ENCODE peak calls at places on chromosomes 11 and 22, in nine cellular contexts. R is heart left ventricle, P is esophagus squamous epithelium, V is IMR-90, A is right lobe of liver, N is transverse colon, J is HCT116, B is adrenal gland, O is A549. I is an unnamed sample.

GRCh38 chr22:39937881-39938280 is 22.3 kb upstream of the TMA7B start:
- DNase-seq in R (no peak), P (no peak), V (no peak), A (no peak), N (no peak), J (no peak), B (no peak), O (no peak), I (no peak)

GRCh38 chr22:25159028-25159427 is 40.6 kb upstream of the CRYBB3 start:
- DNase-seq in R (no peak), P (no peak), V (no peak), A (no peak), N (no peak), J (no peak), B (peak), O (no peak), I (no peak)

GRCh38 chr11:68470304-68470811 is 9.8 kb downstream of the PPP6R3 start:
- DNase-seq in R (no peak), P (no peak), V (no peak), A (no peak), N (no peak), J (no peak), B (no peak), O (no peak), I (no peak)

GRCh38 chr11:86245369-86246292 is 1.1 kb downstream of the EED start:
- DNase-seq in R (no peak), P (no peak), V (peak), A (no peak), N (peak), J (no peak), B (no peak), O (no peak), I (peak)

GRCh38 chr22:50329236-50329635 is 2.4 kb upstream of the DENND6B start:
- DNase-seq in R (no peak), P (no peak), V (peak), A (no peak), N (no peak), J (no peak), B (no peak), O (no peak), I (no peak)

GRCh38 chr22:27881404-27881803 is 37.7 kb downstream of the PITPNB start:
- DNase-seq in R (no peak), P (no peak), V (peak), A (no peak), N (peak), J (no peak), B (no peak), O (no peak), I (no peak)

GRCh38 chr11:61922539-61922938 is 5.2 kb upstream of the RAB3IL1 start:
- DNase-seq in R (peak), P (no peak), V (peak), A (peak), N (peak), J (no peak), B (no peak), O (no peak), I (peak)

GRCh38 chr11:117547188-117547831 is 219.7 kb downstream of the CEP164 start:
- DNase-seq in R (peak), P (no peak), V (no peak), A (peak), N (no peak), J (no peak), B (no peak), O (no peak), I (no peak)

GRCh38 chr11:35039076-35039475 is 99.9 kb upstream of the CD44 start:
- DNase-seq in R (no peak), P (no peak), V (no peak), A (no peak), N (no peak), J (no peak), B (no peak), O (no peak), I (peak)

GRCh38 chr22:43858156-43858895 is 4.0 kb downstream of the SULT4A1 start:
- DNase-seq in R (no peak), P (no peak), V (no peak), A (peak), N (no peak), J (no peak), B (no peak), O (no peak), I (no peak)

GRCh38 chr11:15006139-15006759 is 34.1 kb upstream of the CALCA start:
- DNase-seq in R (no peak), P (no peak), V (peak), A (no peak), N (no peak), J (peak), B (no peak), O (peak), I (peak)

GRCh38 chr11:44899959-44900358 is 50.7 kb downstream of the TP53I11 start:
- DNase-seq in R (no peak), P (no peak), V (peak), A (no peak), N (peak), J (peak), B (peak), O (peak), I (peak)

GRCh38 chr11:35529971-35530495 is 4.6 kb upstream of the PAMR1 start:
- DNase-seq in R (no peak), P (no peak), V (peak), A (no peak), N (no peak), J (no peak), B (no peak), O (no peak), I (no peak)

GRCh38 chr11:117876341-117877119 is at the start of gene FXYD6:
- DNase-seq in R (peak), P (no peak), V (no peak), A (no peak), N (peak), J (no peak), B (peak), O (no peak), I (no peak)

GRCh38 chr11:35838071-35838470 is 105.8 kb upstream of the LDLRAD3 start:
- DNase-seq in R (no peak), P (no peak), V (no peak), A (no peak), N (no peak), J (no peak), B (no peak), O (no peak), I (no peak)

GRCh38 chr11:81026008-81026407 is 1585.2 kb upstream of the TENM4 start:
- DNase-seq in R (no peak), P (no peak), V (no peak), A (no peak), N (no peak), J (no peak), B (no peak), O (no peak), I (no peak)

GRCh38 chr22:38260760-38261477 is 11.9 kb downstream of the TMEM184B start:
- DNase-seq in R (no peak), P (no peak), V (peak), A (no peak), N (no peak), J (no peak), B (no peak), O (no peak), I (no peak)

GRCh38 chr11:79708319-79708928 is 267.6 kb upstream of the TENM4 start:
- DNase-seq in R (no peak), P (no peak), V (peak), A (no peak), N (peak), J (no peak), B (no peak), O (peak), I (peak)

GRCh38 chr11:128424867-128425285 is 162.5 kb downstream of the ETS1 start:
- DNase-seq in R (peak), P (no peak), V (peak), A (peak), N (peak), J (no peak), B (no peak), O (peak), I (no peak)

GRCh38 chr11:45527898-45528297 is 137.5 kb downstream of the CHST1 start:
- DNase-seq in R (no peak), P (no peak), V (no peak), A (no peak), N (no peak), J (no peak), B (no peak), O (no peak), I (no peak)

GRCh38 chr11:127037001-127037400 is 36.4 kb upstream of the KIRREL3 start:
- DNase-seq in R (no peak), P (no peak), V (no peak), A (no peak), N (no peak), J (no peak), B (no peak), O (no peak), I (no peak)

GRCh38 chr22:48654492-48654891 is 1173.2 kb downstream of the BRD1 start:
- DNase-seq in R (no peak), P (no peak), V (no peak), A (no peak), N (no peak), J (no peak), B (no peak), O (no peak), I (no peak)

GRCh38 chr11:111947143-111947542 is 10.0 kb downstream of the DIXDC1 start:
- DNase-seq in R (no peak), P (no peak), V (no peak), A (no peak), N (no peak), J (no peak), B (no peak), O (no peak), I (no peak)

GRCh38 chr11:69700278-69701140 is 3.3 kb downstream of the FGF19 start:
- DNase-seq in R (peak), P (no peak), V (peak), A (peak), N (no peak), J (no peak), B (peak), O (peak), I (peak)

GRCh38 chr22:35191412-35191811 is 65.9 kb upstream of the HMGXB4 start:
- DNase-seq in R (no peak), P (no peak), V (peak), A (no peak), N (no peak), J (peak), B (no peak), O (peak), I (no peak)

GRCh38 chr22:43270949-43271348 is 72.2 kb downstream of the SCUBE1 start:
- DNase-seq in R (no peak), P (no peak), V (no peak), A (no peak), N (no peak), J (no peak), B (no peak), O (no peak), I (no peak)

GRCh38 chr11:34075178-34075820 is 23.8 kb downstream of the CAPRIN1 start:
- DNase-seq in R (no peak), P (no peak), V (peak), A (no peak), N (no peak), J (peak), B (no peak), O (no peak), I (no peak)

GRCh38 chr22:48357961-48358360 is 1469.7 kb downstream of the BRD1 start:
- DNase-seq in R (no peak), P (no peak), V (no peak), A (no peak), N (no peak), J (no peak), B (no peak), O (no peak), I (no peak)

GRCh38 chr11:108958446-108959123 is 293.7 kb downstream of the DDX10 start:
- DNase-seq in R (no peak), P (no peak), V (peak), A (no peak), N (no peak), J (no peak), B (no peak), O (peak), I (no peak)

GRCh38 chr11:107736546-107736945 is 24.7 kb upstream of the SLN start:
- DNase-seq in R (no peak), P (no peak), V (no peak), A (no peak), N (no peak), J (no peak), B (no peak), O (no peak), I (no peak)

GRCh38 chr11:12218909-12219308 is 108.5 kb downstream of the MICAL2 start:
- DNase-seq in R (no peak), P (no peak), V (no peak), A (no peak), N (peak), J (no peak), B (no peak), O (no peak), I (no peak)

GRCh38 chr11:107898270-107898669 is 30.0 kb upstream of the RAB39A start:
- DNase-seq in R (no peak), P (no peak), V (peak), A (no peak), N (no peak), J (peak), B (no peak), O (peak), I (peak)

GRCh38 chr11:69537855-69538640 is 56.6 kb downstream of the LINC01488 start:
- DNase-seq in R (no peak), P (no peak), V (no peak), A (peak), N (no peak), J (no peak), B (no peak), O (no peak), I (no peak)

GRCh38 chr22:50150161-50151129 is 20.1 kb upstream of the PANX2 start:
- DNase-seq in R (no peak), P (no peak), V (peak), A (no peak), N (no peak), J (no peak), B (no peak), O (no peak), I (no peak)

GRCh38 chr11:36051235-36052072 is 107.6 kb downstream of the LDLRAD3 start:
- DNase-seq in R (no peak), P (no peak), V (no peak), A (no peak), N (no peak), J (no peak), B (no peak), O (no peak), I (no peak)

GRCh38 chr11:59678118-59678812 is 9.4 kb upstream of the PATL1 start:
- DNase-seq in R (no peak), P (no peak), V (no peak), A (no peak), N (no peak), J (no peak), B (no peak), O (no peak), I (no peak)

GRCh38 chr11:45798793-45799441 is 6.0 kb upstream of the SLC35C1 start:
- DNase-seq in R (no peak), P (no peak), V (peak), A (peak), N (no peak), J (no peak), B (no peak), O (no peak), I (peak)

DNA sequence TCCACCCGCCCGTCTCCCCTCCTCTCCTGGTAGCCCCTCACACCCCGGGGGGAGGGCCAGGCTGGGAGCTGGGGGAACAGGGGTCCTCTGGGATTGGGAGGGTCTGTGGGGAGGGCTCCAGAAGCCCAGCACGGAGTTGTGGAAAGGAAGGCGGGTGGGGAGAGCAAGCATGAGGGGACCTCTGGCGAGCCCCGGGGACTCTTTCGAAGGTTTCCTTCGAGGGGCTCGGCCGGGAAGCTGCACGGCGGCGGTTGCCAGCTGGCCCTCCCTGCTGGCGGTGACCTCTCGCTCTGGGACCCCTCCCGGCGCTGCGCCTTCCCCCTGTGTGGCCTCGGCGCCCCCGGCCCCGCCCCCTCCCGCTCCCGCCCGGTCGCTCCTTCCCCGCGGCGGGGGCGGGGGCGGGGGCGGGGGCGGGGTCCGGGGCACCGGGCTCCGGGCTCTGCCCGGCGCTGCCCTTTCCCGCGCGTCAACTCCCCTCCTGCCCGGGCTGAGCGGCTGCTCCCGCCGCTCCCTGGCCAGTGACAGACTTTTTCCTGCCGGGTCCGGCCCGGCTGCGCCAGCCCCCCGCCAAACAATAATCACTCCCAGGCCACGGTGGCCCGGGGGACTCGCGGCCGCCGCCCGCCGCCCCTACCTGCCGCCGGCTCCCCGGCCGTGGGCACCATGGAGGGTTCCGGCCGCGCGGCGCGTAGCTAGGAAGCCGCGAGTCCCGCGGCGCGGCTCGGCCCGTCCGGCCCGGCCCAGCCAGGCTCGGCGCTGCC is 986 bp downstream of the CLCF1 start:
- DNase-seq in R (no peak), P (no peak), V (no peak), A (no peak), N (no peak), J (no peak), B (no peak), O (no peak), I (peak)
- TF ChIP-seq POLR2A in R (no peak), P (peak), V (no peak), A (peak), N (peak), J (no peak), B (no peak), O (peak), I (no peak)

DNA sequence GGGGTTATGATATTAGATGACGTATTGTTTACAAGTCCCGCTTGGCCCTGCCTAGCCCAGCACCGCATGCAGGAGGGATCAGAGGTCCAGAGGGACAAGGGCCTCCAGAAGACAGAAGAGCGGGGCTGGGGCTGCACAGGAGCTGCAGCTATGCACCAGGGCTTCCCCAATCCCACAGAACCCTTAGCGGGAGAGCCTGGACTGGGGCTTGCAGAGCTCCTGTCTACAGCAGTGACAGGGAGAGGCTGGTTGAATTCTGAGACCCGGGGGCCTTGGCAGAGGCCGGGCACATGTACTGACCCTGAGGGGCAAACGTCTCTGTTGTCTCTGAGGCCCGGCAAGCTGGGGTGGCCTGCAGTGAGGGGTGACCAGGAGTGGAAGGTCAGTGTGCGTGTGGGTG is 6.9 kb downstream of the KIAA0930 start:
- DNase-seq in R (no peak), P (no peak), V (no peak), A (no peak), N (no peak), J (no peak), B (no peak), O (no peak), I (no peak)
- TF ChIP-seq POLR2A in R (no peak), P (no peak), V (peak), A (no peak), N (no peak), J (no peak), B (no peak), O (no peak), I (no peak)

GRCh38 chr11:65180877-65181568 is 705 bp upstream of the CAPN1 start:
- DNase-seq in R (peak), P (no peak), V (peak), A (no peak), N (peak), J (peak), B (peak), O (peak), I (peak)
- TF ChIP-seq POLR2A in R (peak), P (peak), V (no peak), A (peak), N (peak), J (no peak), B (peak), O (no peak), I (no peak)

DNA sequence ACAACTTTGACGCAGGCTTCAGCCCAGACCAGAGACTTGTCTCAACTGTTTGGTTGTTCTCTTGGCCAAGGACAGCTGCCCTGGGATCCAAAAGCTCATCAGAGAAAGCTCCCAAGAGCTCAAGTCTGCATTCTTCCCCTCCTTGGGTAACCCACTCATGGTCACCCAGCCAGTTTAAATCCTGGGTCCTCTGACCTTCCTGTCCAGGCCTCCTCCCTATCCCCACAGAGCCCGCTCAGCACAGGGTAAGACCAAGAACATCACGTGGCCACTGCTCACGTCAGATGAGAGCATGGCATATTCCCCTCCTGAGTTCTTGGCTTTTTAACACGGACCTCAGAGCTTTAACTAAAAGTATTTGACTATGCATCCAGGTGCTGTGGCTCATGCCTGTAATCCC is 25.8 kb downstream of the TSKU start:
- DNase-seq in R (no peak), P (no peak), V (no peak), A (no peak), N (no peak), J (no peak), B (no peak), O (no peak), I (no peak)
- TF ChIP-seq POLR2A in R (no peak), P (no peak), V (no peak), A (no peak), N (no peak), J (no peak), B (no peak), O (no peak), I (no peak)

GRCh38 chr11:6474423-6474792 is 667 bp upstream of the TRIM3 start:
- DNase-seq in R (no peak), P (no peak), V (no peak), A (no peak), N (no peak), J (no peak), B (no peak), O (no peak), I (no peak)

GRCh38 chr11:6472934-6473333 is 807 bp downstream of the TRIM3 start:
- DNase-seq in R (no peak), P (no peak), V (no peak), A (no peak), N (no peak), J (no peak), B (no peak), O (no peak), I (no peak)

GRCh38 chr11:6474806-6475500 is 1.2 kb upstream of the TRIM3 start:
- DNase-seq in R (no peak), P (no peak), V (peak), A (no peak), N (no peak), J (no peak), B (no peak), O (no peak), I (peak)

GRCh38 chr11:6475936-6476335 is 2.2 kb upstream of the TRIM3 start:
- DNase-seq in R (no peak), P (no peak), V (no peak), A (no peak), N (no peak), J (no peak), B (no peak), O (no peak), I (no peak)

DNA sequence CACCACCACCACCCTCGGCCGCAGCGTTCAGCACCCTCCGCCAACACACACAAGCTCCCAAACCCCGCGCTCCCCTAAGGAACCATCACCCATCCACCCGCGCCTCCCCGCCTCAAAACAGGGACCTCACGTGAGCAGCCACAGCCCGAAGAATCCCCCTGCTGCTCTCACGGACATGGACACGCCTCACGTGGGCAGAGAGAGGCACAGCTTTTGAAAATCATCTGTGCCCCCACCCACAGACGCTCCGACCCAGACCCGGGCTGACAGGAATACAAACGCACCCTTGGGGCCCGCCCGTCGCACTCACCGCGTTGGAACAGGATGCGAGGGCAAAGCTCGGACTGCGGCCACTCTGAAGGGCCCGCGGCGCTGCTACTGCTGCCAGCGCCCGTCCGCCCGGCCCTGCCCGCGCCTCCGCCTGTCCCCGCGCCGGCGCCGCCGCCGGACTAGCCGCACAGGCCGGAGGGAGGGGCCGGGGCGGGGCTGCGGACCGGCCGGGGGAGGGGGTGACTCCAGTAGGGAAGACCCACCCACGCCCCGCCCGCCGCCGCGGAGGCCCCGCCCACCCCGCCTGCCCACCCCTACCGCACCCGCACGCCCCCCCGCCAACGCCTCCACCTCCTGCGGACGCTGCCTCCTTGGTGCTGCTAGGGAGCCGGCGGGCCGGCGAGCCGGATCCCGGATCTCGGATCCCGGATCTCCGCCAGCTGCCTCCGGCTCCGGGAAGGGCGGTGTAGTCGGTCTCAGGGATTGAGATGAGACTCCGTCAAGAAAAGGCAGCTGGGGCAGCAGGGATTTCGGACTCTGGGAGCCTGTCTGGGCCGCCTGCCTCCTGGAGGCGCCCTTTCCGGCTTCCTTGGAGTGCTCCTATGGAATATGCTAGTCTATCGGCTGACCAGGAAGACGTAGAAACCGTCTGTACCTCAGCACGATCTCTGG is at the start of gene TRIM3:
- DNase-seq in R (peak), P (peak), V (peak), A (peak), N (peak), J (peak), B (peak), O (peak), I (peak)
- TF ChIP-seq POLR2A in R (peak), P (peak), V (peak), A (peak), N (peak), J (no peak), B (peak), O (peak), I (no peak)

I was measured in erythroblast.